ENCODE peak calls at places on chromosomes 6 and 20, in five cellular contexts. One of them, this sample, is unnamed.

GRCh38 chr6:1178590-1178989 is 133.3 kb upstream of the FOXQ1 start:
- DNase-seq in GM12878: no peak
- DNase-seq in K562: no peak
- DNase-seq in H1: no peak
- DNase-seq in HepG2: peak
- DNase-seq in this sample: no peak

GRCh38 chr6:116847234-116847633 is 18.4 kb upstream of the GPRC6A start:
- DNase-seq in GM12878: no peak
- DNase-seq in K562: peak
- DNase-seq in H1: no peak
- DNase-seq in HepG2: peak
- DNase-seq in this sample: peak

GRCh38 chr20:61738601-61739069 is 327.0 kb downstream of the TAF4 start:
- DNase-seq in GM12878: no peak
- DNase-seq in K562: no peak
- DNase-seq in H1: no peak
- DNase-seq in HepG2: no peak
- DNase-seq in this sample: no peak

GRCh38 chr6:39328066-39328465 is 5.6 kb upstream of the KCNK16 start:
- DNase-seq in GM12878: no peak
- DNase-seq in K562: no peak
- DNase-seq in H1: no peak
- DNase-seq in HepG2: no peak
- DNase-seq in this sample: no peak

GRCh38 chr6:117711369-117711768 is 36.1 kb downstream of the NUS1 start:
- DNase-seq in GM12878: no peak
- DNase-seq in K562: no peak
- DNase-seq in H1: no peak
- DNase-seq in HepG2: peak
- DNase-seq in this sample: no peak

GRCh38 chr6:72865467-72865866 is 243.6 kb downstream of the KCNQ5 start:
- DNase-seq in GM12878: no peak
- DNase-seq in K562: no peak
- DNase-seq in H1: no peak
- DNase-seq in HepG2: no peak
- DNase-seq in this sample: no peak

GRCh38 chr6:353642-354614 is 37.6 kb upstream of the IRF4 start:
- DNase-seq in GM12878: no peak
- DNase-seq in K562: no peak
- DNase-seq in H1: no peak
- DNase-seq in HepG2: no peak
- DNase-seq in this sample: no peak

GRCh38 chr6:48979806-48980205 is 483.2 kb downstream of the MMUT start:
- DNase-seq in GM12878: no peak
- DNase-seq in K562: no peak
- DNase-seq in H1: no peak
- DNase-seq in HepG2: no peak
- DNase-seq in this sample: no peak

GRCh38 chr6:36888654-36889481 is 3.1 kb downstream of the C6orf89 start:
- DNase-seq in GM12878: no peak
- DNase-seq in K562: peak
- DNase-seq in H1: no peak
- DNase-seq in HepG2: no peak
- DNase-seq in this sample: no peak

GRCh38 chr20:58832442-58832841 is 18.3 kb downstream of the GNAS-AS1 start:
- DNase-seq in GM12878: no peak
- DNase-seq in K562: no peak
- DNase-seq in H1: no peak
- DNase-seq in HepG2: no peak
- DNase-seq in this sample: no peak

GRCh38 chr20:17036546-17036945 is 190.3 kb upstream of the PCSK2 start:
- DNase-seq in GM12878: no peak
- DNase-seq in K562: no peak
- DNase-seq in H1: no peak
- DNase-seq in HepG2: no peak
- DNase-seq in this sample: no peak

GRCh38 chr6:47083586-47084047 is 41.5 kb upstream of the ADGRF1 start:
- DNase-seq in GM12878: no peak
- DNase-seq in K562: no peak
- DNase-seq in H1: no peak
- DNase-seq in HepG2: peak
- DNase-seq in this sample: no peak

GRCh38 chr20:10313215-10313614 is 94.6 kb downstream of the SNAP25 start:
- DNase-seq in GM12878: no peak
- DNase-seq in K562: no peak
- DNase-seq in H1: no peak
- DNase-seq in HepG2: no peak
- DNase-seq in this sample: no peak

GRCh38 chr6:45148278-45148677 is 179.9 kb upstream of the RUNX2 start:
- DNase-seq in GM12878: no peak
- DNase-seq in K562: no peak
- DNase-seq in H1: no peak
- DNase-seq in HepG2: no peak
- DNase-seq in this sample: no peak
- TF ChIP-seq ATF3 in GM12878: no peak
- TF ChIP-seq ATF3 in K562: no peak
- TF ChIP-seq ATF3 in H1: no peak
- TF ChIP-seq ATF3 in HepG2: no peak
- TF ChIP-seq ATF3 in this sample: no peak

DNA sequence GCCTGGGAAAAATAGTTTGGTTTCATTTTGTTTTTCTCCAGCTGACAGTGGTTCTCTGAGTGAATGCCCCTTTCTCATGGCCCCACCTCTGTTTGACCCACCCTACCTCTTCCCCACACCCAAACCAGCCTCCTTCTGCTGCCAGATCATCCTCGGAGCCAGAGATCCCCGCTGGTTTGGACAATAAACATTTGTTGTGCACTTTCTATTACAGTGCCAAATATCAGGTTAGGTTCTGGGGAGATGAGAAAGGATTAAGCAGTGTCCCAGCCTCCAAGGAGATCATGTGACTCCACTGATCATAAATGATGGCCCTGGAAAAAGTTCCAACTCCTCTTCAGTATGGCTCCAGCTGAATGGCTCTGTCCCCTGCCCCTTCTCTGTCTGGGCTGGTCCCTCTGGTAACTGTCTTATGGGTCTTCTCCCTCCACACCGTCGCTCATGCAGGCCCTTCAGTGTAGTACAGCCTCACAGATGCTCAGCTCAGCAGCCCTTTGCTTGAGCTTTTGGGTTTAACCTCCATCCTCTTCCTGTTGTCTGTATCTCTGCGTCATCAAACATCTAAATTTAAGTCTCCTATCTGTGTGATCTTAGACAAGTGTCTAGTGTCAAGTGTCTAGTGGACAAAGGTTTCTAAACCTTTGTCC is 17.1 kb upstream of the SERPINB1 start:
- DNase-seq in GM12878: no peak
- DNase-seq in K562: no peak
- DNase-seq in H1: no peak
- DNase-seq in HepG2: no peak
- DNase-seq in this sample: no peak
- TF ChIP-seq MAX in GM12878: no peak
- TF ChIP-seq MAX in K562: no peak
- TF ChIP-seq MAX in H1: no peak
- TF ChIP-seq MAX in HepG2: no peak
- TF ChIP-seq MAX in this sample: no peak

GRCh38 chr6:150363733-150364132 is 5.1 kb upstream of the IYD start:
- DNase-seq in GM12878: no peak
- DNase-seq in K562: no peak
- DNase-seq in H1: no peak
- DNase-seq in HepG2: no peak
- DNase-seq in this sample: no peak
- TF ChIP-seq ZNF274 in GM12878: no peak
- TF ChIP-seq ZNF274 in K562: no peak
- TF ChIP-seq ZNF274 in H1: no peak
- TF ChIP-seq ZNF274 in HepG2: no peak
- TF ChIP-seq ZNF274 in this sample: no peak

DNA sequence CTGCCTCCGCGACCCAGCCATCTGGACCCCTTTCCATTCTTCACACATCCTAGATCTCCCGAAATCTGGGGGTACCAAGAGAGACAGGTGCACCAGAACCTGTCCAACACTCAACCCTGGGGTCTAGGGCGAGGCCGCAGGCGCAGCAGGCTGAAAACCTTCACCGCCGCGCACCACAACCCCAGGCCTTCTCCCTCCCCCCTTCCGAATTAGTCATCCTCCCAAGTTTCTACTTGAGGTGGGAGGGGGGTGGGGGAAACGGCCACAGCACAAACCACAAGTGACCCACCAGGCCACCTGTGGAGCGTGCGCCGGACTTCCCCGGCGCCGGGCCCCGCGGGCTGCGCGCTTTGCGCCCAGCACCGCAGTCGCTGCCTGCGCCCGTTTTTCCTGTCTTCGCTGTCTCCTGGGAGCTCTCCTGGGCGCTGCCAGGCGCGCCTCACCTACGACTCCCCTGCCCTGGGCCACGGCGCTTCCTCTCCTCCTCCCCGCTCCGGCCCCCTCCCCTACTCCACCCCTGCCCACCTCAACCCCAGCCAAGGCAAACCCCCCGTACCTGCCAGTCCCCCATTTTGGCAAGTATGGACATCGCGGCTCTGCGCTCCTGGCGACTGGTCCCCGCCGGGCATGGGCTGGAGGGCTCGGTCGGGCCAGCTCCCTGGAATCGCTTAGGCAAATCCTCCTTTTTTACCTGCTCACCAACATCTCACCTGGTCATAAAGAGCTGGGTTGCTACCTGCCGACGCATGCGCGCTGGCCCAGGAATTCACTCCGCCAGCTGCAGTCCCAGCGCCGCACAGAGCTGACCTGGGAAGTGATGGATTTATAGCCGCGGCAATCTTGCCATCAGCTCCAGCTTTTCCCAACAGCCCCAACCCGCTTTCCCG is 4.2 kb upstream of the TFAP2A start:
- DNase-seq in GM12878: no peak
- DNase-seq in K562: peak
- DNase-seq in H1: peak
- DNase-seq in HepG2: no peak
- DNase-seq in this sample: no peak
- TF ChIP-seq ATF3 in GM12878: no peak
- TF ChIP-seq ATF3 in K562: peak
- TF ChIP-seq ATF3 in H1: no peak
- TF ChIP-seq ATF3 in HepG2: no peak
- TF ChIP-seq ATF3 in this sample: no peak

GRCh38 chr6:11217360-11218076 is 14.9 kb downstream of the NEDD9 start:
- DNase-seq in GM12878: peak
- DNase-seq in K562: no peak
- DNase-seq in H1: no peak
- DNase-seq in HepG2: peak
- DNase-seq in this sample: no peak

GRCh38 chr6:11218477-11218826 is 14.0 kb downstream of the NEDD9 start:
- DNase-seq in GM12878: no peak
- DNase-seq in K562: no peak
- DNase-seq in H1: no peak
- DNase-seq in HepG2: no peak
- DNase-seq in this sample: no peak

GRCh38 chr6:11221623-11222384 is 10.7 kb downstream of the NEDD9 start:
- DNase-seq in GM12878: no peak
- DNase-seq in K562: no peak
- DNase-seq in H1: no peak
- DNase-seq in HepG2: no peak
- DNase-seq in this sample: no peak

GRCh38 chr6:11218077-11218392 is 14.4 kb downstream of the NEDD9 start:
- DNase-seq in GM12878: no peak
- DNase-seq in K562: no peak
- DNase-seq in H1: no peak
- DNase-seq in HepG2: no peak
- DNase-seq in this sample: no peak

DNA sequence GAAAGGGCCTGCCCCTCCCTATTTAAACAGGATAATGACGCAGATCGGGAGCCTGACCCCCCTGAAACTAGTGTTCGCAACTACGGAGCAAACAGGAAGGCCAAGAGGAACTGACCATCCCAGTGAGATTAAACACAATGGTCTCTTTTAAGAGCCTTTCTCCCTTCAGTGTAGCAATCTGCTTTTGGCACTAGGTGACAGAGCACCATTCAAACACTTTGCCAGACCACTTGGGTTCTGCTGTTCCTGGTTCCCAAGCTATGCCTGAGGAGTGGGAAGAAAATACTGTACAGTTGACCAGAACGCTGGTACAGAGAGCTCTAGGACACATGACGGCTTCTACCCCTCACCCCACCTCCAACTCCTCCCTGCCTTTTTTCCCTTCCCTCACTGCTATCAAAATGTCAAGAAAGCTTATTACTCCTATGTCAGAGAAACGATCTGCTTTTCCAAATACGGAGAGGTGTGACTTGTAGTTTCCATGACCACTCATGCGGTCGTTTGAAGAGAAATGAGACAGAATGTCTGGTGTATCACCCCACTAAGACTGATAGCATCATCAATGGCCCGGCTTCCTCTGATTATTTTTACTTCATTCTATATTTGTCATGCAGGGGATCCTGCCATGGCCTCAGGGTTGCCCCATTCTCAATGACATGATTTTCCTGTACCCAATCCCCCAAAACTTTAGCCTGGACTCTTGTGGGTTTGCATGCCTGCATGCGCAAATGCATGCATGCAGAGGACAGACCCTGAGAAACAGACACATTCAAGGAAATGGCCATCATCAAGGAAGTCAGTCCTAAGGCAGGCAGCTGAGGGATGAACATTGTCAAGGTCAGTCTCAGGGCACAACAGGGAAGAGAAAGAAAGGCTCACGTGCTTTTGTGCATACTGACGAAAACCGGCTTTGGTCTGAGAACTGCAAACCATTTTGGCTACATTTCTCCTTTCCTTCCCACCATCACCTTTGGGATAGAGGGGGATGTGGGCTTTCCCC is 13.3 kb downstream of the NEDD9 start:
- DNase-seq in GM12878: no peak
- DNase-seq in K562: no peak
- DNase-seq in H1: no peak
- DNase-seq in HepG2: peak
- DNase-seq in this sample: no peak
- TF ChIP-seq MAX in GM12878: no peak
- TF ChIP-seq MAX in K562: no peak
- TF ChIP-seq MAX in H1: no peak
- TF ChIP-seq MAX in HepG2: peak
- TF ChIP-seq MAX in this sample: no peak

This sample was measured in HCT116.